ENCODE peak calls at places on chromosomes 5 and 9, in seven cellular contexts. Z is pancreas, L is WERI-Rb-1, I is mammary epithelial cell, Q is spleen, H is AG09309, P is foreskin fibroblast. Y is an unnamed sample.
A peak's percentile ranks its signal among the peaks of the same experiment; 100 is the strongest.

GRCh38 chr5:173795601-173796000 is 92.5 kb upstream of the CPEB4 start:
- DNase-seq in Z (no peak), L (no peak), I (peak; percentile 11), Q (no peak), H (no peak), P (no peak), Y (no peak)

GRCh38 chr9:16032799-16033198 is 480.0 kb downstream of the CCDC171 start:
- DNase-seq in Z (no peak), L (peak; percentile 33), I (peak; percentile 54), Q (no peak), H (no peak), P (peak; percentile 55), Y (no peak)

GRCh38 chr5:127878174-127878750 is 175.1 kb downstream of the CCDC192 start:
- DNase-seq in Z (peak; percentile 45), L (peak; percentile 81), I (peak; percentile 59), Q (no peak), H (no peak), P (peak; percentile 65), Y (no peak)

GRCh38 chr5:145598184-145598583 is 237.0 kb downstream of the PRELID2 start:
- DNase-seq in Z (no peak), L (no peak), I (no peak), Q (no peak), H (no peak), P (no peak), Y (no peak)

GRCh38 chr9:123253204-123253603 is 15.2 kb downstream of the STRBP start:
- DNase-seq in Z (no peak), L (no peak), I (no peak), Q (no peak), H (no peak), P (no peak), Y (no peak)

GRCh38 chr9:94804917-94805544 is 78.5 kb downstream of the AOPEP start:
- DNase-seq in Z (no peak), L (peak; percentile 42), I (peak; percentile 11), Q (no peak), H (no peak), P (no peak), Y (no peak)

GRCh38 chr5:179301376-179301775 is 43.9 kb downstream of the ADAMTS2 start:
- DNase-seq in Z (no peak), L (no peak), I (no peak), Q (peak; percentile 46), H (no peak), P (no peak), Y (peak; percentile 63)

GRCh38 chr5:142753114-142753764 is 16.9 kb upstream of the ARHGAP26 start:
- DNase-seq in Z (peak; percentile 50), L (no peak), I (peak; percentile 65), Q (no peak), H (no peak), P (no peak), Y (no peak)

GRCh38 chr9:94054731-94055130 is 29.5 kb upstream of the PTPDC1 start:
- DNase-seq in Z (no peak), L (no peak), I (no peak), Q (no peak), H (no peak), P (no peak), Y (no peak)

GRCh38 chr9:38271666-38272241 is 120.7 kb upstream of the ALDH1B1 start:
- DNase-seq in Z (no peak), L (no peak), I (no peak), Q (peak; percentile 12), H (no peak), P (no peak), Y (no peak)

GRCh38 chr5:141844414-141845097 is 33.7 kb downstream of the PCDH1 start:
- DNase-seq in Z (no peak), L (no peak), I (no peak), Q (no peak), H (no peak), P (no peak), Y (no peak)

GRCh38 chr9:124399323-124399962 is 15.8 kb downstream of the PSMB7 start:
- DNase-seq in Z (no peak), L (no peak), I (peak; percentile 18), Q (no peak), H (no peak), P (peak; percentile 74), Y (no peak)
- TF ChIP-seq CTCF in Z (no peak), L (no peak), I (peak; percentile 28), Q (no peak), H (peak; percentile 4), P (peak; percentile 6), Y (no peak)

GRCh38 chr5:350355-350754 is 28.8 kb downstream of the AHRR start:
- DNase-seq in Z (no peak), L (peak; percentile 61), I (no peak), Q (no peak), H (no peak), P (no peak), Y (no peak)
- TF ChIP-seq CTCF in Z (no peak), L (peak; percentile 70), I (peak; percentile 16), Q (no peak), H (no peak), P (peak; percentile 6), Y (peak; percentile 17)

GRCh38 chr5:59221769-59222168 is 638.9 kb downstream of the RAB3C start:
- DNase-seq in Z (no peak), L (no peak), I (no peak), Q (no peak), H (no peak), P (no peak), Y (no peak)
- TF ChIP-seq CTCF in Z (no peak), L (peak; percentile 10), I (no peak), Q (no peak), H (no peak), P (no peak), Y (peak; percentile 51)

GRCh38 chr5:81428446-81428845 is 34.5 kb upstream of the ACOT12 start:
- DNase-seq in Z (no peak), L (no peak), I (peak; percentile 12), Q (no peak), H (no peak), P (peak; percentile 75), Y (no peak)

GRCh38 chr5:81429986-81430385 is 36.1 kb upstream of the ACOT12 start:
- DNase-seq in Z (no peak), L (no peak), I (no peak), Q (no peak), H (no peak), P (no peak), Y (no peak)

GRCh38 chr5:81429363-81429762 is 35.4 kb upstream of the ACOT12 start:
- DNase-seq in Z (no peak), L (no peak), I (no peak), Q (no peak), H (no peak), P (no peak), Y (no peak)

GRCh38 chr5:81427566-81427965 is 33.6 kb upstream of the ACOT12 start:
- DNase-seq in Z (no peak), L (no peak), I (no peak), Q (no peak), H (no peak), P (no peak), Y (no peak)

DNA sequence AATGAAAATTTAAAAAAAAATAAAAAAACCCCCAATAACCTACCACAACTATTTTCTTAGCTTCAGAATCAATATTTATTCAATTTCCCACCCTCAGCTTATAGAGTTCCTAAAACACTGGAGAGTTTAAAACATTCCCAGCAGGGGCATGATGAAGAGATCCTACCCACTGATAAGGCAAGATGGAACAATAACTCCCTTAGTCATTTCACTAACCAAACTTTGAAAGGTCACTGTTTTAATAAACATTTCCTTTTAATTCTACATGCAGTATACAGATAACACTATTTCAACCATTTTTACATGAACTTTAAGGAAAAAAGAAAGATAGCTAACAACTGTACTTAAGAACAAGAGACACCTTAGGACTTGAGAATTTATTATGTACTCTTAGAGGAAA is 34.9 kb upstream of the ACOT12 start:
- DNase-seq in Z (no peak), L (no peak), I (peak; percentile 48), Q (no peak), H (no peak), P (no peak), Y (no peak)
- TF ChIP-seq CTCF in Z (no peak), L (no peak), I (no peak), Q (no peak), H (no peak), P (no peak), Y (no peak)

Y was measured in chondrocyte.